ENCODE peak calls at places on chromosome 22, in eight cellular contexts. R, B, P, E, M, D, Z and Q are unnamed samples.

GRCh38 chr22:46087816-46088277 is 62.5 kb upstream of the PPARA start:
- DNase-seq in R (no peak), B (no peak), P (no peak), E (peak), M (peak), D (peak), Z (no peak), Q (no peak)

GRCh38 chr22:42083119-42083518 is 3.6 kb downstream of the SMDT1 start:
- DNase-seq in R (no peak), B (no peak), P (no peak), E (no peak), M (no peak), D (no peak), Z (no peak), Q (no peak)

GRCh38 chr22:20781272-20781990 is 7.5 kb downstream of the SERPIND1 start:
- DNase-seq in R (peak), B (peak), P (no peak), E (no peak), M (no peak), D (peak), Z (no peak), Q (peak)

GRCh38 chr22:24060375-24060788 is 49.3 kb downstream of the CABIN1 start:
- DNase-seq in R (peak), B (no peak), P (no peak), E (peak), M (no peak), D (peak), Z (no peak), Q (peak)

GRCh38 chr22:50169181-50169759 is 1.3 kb upstream of the PANX2 start:
- DNase-seq in R (no peak), B (no peak), P (no peak), E (no peak), M (no peak), D (no peak), Z (no peak), Q (no peak)

GRCh38 chr22:28009272-28009827 is 90.3 kb upstream of the PITPNB start:
- DNase-seq in R (peak), B (peak), P (peak), E (peak), M (peak), D (peak), Z (peak), Q (peak)

GRCh38 chr22:36470162-36470993 is 11.1 kb downstream of the TXN2 start:
- DNase-seq in R (peak), B (peak), P (peak), E (peak), M (peak), D (peak), Z (peak), Q (peak)

GRCh38 chr22:21760640-21761039 is 25.0 kb upstream of the YPEL1 start:
- DNase-seq in R (peak), B (no peak), P (no peak), E (peak), M (no peak), D (peak), Z (no peak), Q (peak)

GRCh38 chr22:39574779-39575551 is 4.4 kb downstream of the CACNA1I start:
- DNase-seq in R (peak), B (no peak), P (no peak), E (peak), M (no peak), D (peak), Z (no peak), Q (peak)

GRCh38 chr22:27244328-27244727 is 557.2 kb downstream of the MN1 start:
- DNase-seq in R (no peak), B (no peak), P (no peak), E (no peak), M (no peak), D (no peak), Z (no peak), Q (no peak)